ENCODE peak calls at places on chromosome 7, in ten cellular contexts. R, J, X, L, I, Y, B, K, E and A are unnamed samples.

GRCh38 chr7:120273476-120273975 is 551 bp downstream of the KCND2 start:
- DNase-seq in L (peak), E (no peak), K (peak), R (no peak), X (no peak), I (peak), B (no peak), Y (peak), J (peak), A (peak)

GRCh38 chr7:28979791-28980190 is 21.7 kb upstream of the TRIL start:
- DNase-seq in R (no peak), I (no peak), Y (no peak), J (no peak), L (peak), K (no peak), X (no peak), B (no peak), E (no peak), A (no peak)

GRCh38 chr7:151452680-151453325 is 12.9 kb upstream of the CRYGN start:
- DNase-seq in I (no peak), Y (no peak), K (no peak), L (no peak), X (no peak), J (no peak), E (peak), R (no peak), B (no peak), A (no peak)

GRCh38 chr7:137791947-137792346 is 54.8 kb downstream of the DGKI start:
- DNase-seq in E (no peak), I (no peak), B (no peak), Y (no peak), R (no peak), X (no peak), J (no peak), K (no peak), L (no peak), A (no peak)

GRCh38 chr7:36606442-36607205 is 117.7 kb downstream of the AOAH start:
- DNase-seq in I (no peak), B (no peak), X (no peak), K (no peak), Y (no peak), R (no peak), E (no peak), L (no peak), J (no peak), A (no peak)

GRCh38 chr7:27175005-27175625 is 995 bp upstream of the HOXA10 start:
- DNase-seq in Y (no peak), X (no peak), K (no peak), B (no peak), L (no peak), E (no peak), J (no peak), I (peak), R (no peak), A (no peak)

GRCh38 chr7:24325708-24326107 is 41.7 kb downstream of the NPY start:
- DNase-seq in J (no peak), K (no peak), Y (no peak), X (no peak), E (no peak), I (no peak), B (peak), R (no peak), L (no peak), A (no peak)

GRCh38 chr7:23210502-23210901 is 28.7 kb downstream of the NUP42 start:
- DNase-seq in R (no peak), J (no peak), I (no peak), L (no peak), K (no peak), B (no peak), X (no peak), E (no peak), Y (no peak), A (no peak)

GRCh38 chr7:94055963-94056362 is 51.8 kb upstream of the BET1 start:
- DNase-seq in X (no peak), E (no peak), K (peak), R (no peak), I (no peak), B (no peak), L (no peak), Y (no peak), J (no peak), A (no peak)

GRCh38 chr7:325051-325798 is 35.3 kb downstream of the FOXL3 start:
- DNase-seq in Y (no peak), R (no peak), E (no peak), X (no peak), L (no peak), B (no peak), I (no peak), J (no peak), K (no peak), A (no peak)

GRCh38 chr7:157689269-157690057 is 352.7 kb downstream of the DNAJB6 start:
- DNase-seq in L (no peak), J (peak), Y (no peak), R (no peak), X (no peak), I (no peak), B (no peak), K (no peak), E (no peak), A (no peak)

GRCh38 chr7:144785491-144785890 is 50.4 kb downstream of the TPK1 start:
- DNase-seq in R (no peak), K (no peak), J (no peak), L (no peak), X (no peak), E (no peak), I (no peak), B (no peak), Y (no peak), A (no peak)

GRCh38 chr7:50658696-50659095 is 93.5 kb upstream of the DDC start:
- DNase-seq in J (no peak), X (no peak), L (no peak), I (no peak), E (no peak), K (no peak), R (no peak), Y (no peak), B (no peak), A (no peak)

GRCh38 chr7:2553831-2554581 is 1.3 kb downstream of the BRAT1 start:
- DNase-seq in J (no peak), B (peak), Y (no peak), K (peak), R (no peak), E (peak), X (peak), I (no peak), L (no peak), A (no peak)

GRCh38 chr7:32219416-32219815 is 149.2 kb upstream of the PDE1C start:
- DNase-seq in E (no peak), R (no peak), L (no peak), J (no peak), Y (no peak), B (no peak), K (no peak), I (no peak), X (no peak), A (no peak)

GRCh38 chr7:105454058-105454739 is 65.5 kb upstream of the SRPK2 start:
- DNase-seq in Y (no peak), R (peak), K (peak), E (no peak), J (peak), I (peak), B (no peak), X (no peak), L (no peak), A (peak)

GRCh38 chr7:142776206-142776844 is 5.6 kb downstream of the PRSS2 start:
- DNase-seq in E (peak), K (no peak), X (no peak), R (no peak), J (peak), B (no peak), Y (no peak), L (no peak), I (peak), A (peak)

GRCh38 chr7:151120896-151121295 is 34.6 kb downstream of the AGAP3 start:
- DNase-seq in J (no peak), I (no peak), B (no peak), Y (no peak), L (peak), R (no peak), X (no peak), E (no peak), K (no peak), A (no peak)

GRCh38 chr7:113256883-113257531 is 138.7 kb upstream of the SMIM30 start:
- DNase-seq in Y (no peak), B (no peak), R (no peak), I (no peak), J (peak), L (no peak), K (no peak), E (no peak), X (no peak), A (peak)

GRCh38 chr7:134553976-134554375 is 5.1 kb downstream of the AKR1B15 start:
- DNase-seq in L (no peak), R (no peak), I (peak), Y (peak), B (peak), X (no peak), J (peak), K (peak), E (no peak), A (no peak)

GRCh38 chr7:121262221-121262620 is 66.6 kb upstream of the WNT16 start:
- DNase-seq in R (peak), Y (no peak), J (peak), K (no peak), I (no peak), B (no peak), E (no peak), L (no peak), X (no peak), A (peak)

GRCh38 chr7:46391215-46391614 is 470.1 kb upstream of the IGFBP3 start:
- DNase-seq in B (no peak), Y (no peak), J (peak), X (no peak), L (no peak), K (no peak), R (no peak), E (no peak), I (peak), A (no peak)

GRCh38 chr7:36937754-36938551 is 213.7 kb upstream of the AOAH start:
- DNase-seq in B (no peak), R (no peak), J (no peak), K (no peak), L (no peak), I (no peak), Y (no peak), X (peak), E (no peak), A (no peak)

GRCh38 chr7:113891828-113892227 is 27.0 kb downstream of the PPP1R3A start:
- DNase-seq in X (no peak), I (peak), R (no peak), K (peak), B (no peak), J (peak), Y (no peak), L (no peak), E (no peak), A (peak)

GRCh38 chr7:102942181-102942882 is 29.5 kb downstream of the LRRC17 start:
- DNase-seq in R (no peak), Y (no peak), J (peak), L (no peak), B (no peak), E (no peak), I (no peak), K (no peak), X (no peak), A (peak)

GRCh38 chr7:40297741-40298311 is 163.0 kb downstream of the SUGCT start:
- DNase-seq in R (no peak), J (peak), B (no peak), E (no peak), X (no peak), L (no peak), I (peak), K (no peak), Y (no peak), A (peak)

GRCh38 chr7:74094224-74095095 is 10.9 kb downstream of the LIMK1 start:
- DNase-seq in R (peak), E (peak), X (peak), J (peak), K (peak), I (peak), L (peak), B (peak), Y (peak), A (peak)

GRCh38 chr7:74093671-74094223 is 10.1 kb downstream of the LIMK1 start:
- DNase-seq in L (peak), X (peak), I (no peak), B (peak), K (no peak), E (no peak), Y (no peak), R (no peak), J (no peak), A (no peak)

GRCh38 chr7:74087791-74088453 is 4.3 kb downstream of the LIMK1 start:
- DNase-seq in Y (no peak), B (no peak), E (no peak), I (no peak), X (no peak), J (no peak), K (no peak), R (no peak), L (no peak), A (no peak)

GRCh38 chr7:74092321-74092963 is 8.8 kb downstream of the LIMK1 start:
- DNase-seq in B (peak), I (peak), R (no peak), J (no peak), L (peak), X (peak), Y (no peak), K (no peak), E (no peak), A (no peak)

GRCh38 chr7:74092964-74093339 is 9.3 kb downstream of the LIMK1 start:
- DNase-seq in R (no peak), L (peak), E (peak), J (peak), I (peak), Y (no peak), X (peak), K (no peak), B (peak), A (no peak)
- H3K4me3 ChIP-seq in R (no peak), L (peak), E (no peak), J (no peak), I (no peak), Y (no peak), X (no peak), K (no peak), B (peak), A (no peak)

GRCh38 chr7:64854969-64855368 is 48.1 kb upstream of the ZNF273 start:
- DNase-seq in R (no peak), X (no peak), L (no peak), I (no peak), J (no peak), E (no peak), K (no peak), B (no peak), Y (no peak), A (no peak)

GRCh38 chr7:64849924-64850499 is 53.1 kb upstream of the ZNF273 start:
- DNase-seq in J (no peak), E (no peak), Y (peak), R (no peak), I (no peak), X (no peak), B (no peak), L (no peak), K (no peak), A (no peak)

GRCh38 chr7:64853679-64854078 is 49.4 kb upstream of the ZNF273 start:
- DNase-seq in B (no peak), Y (no peak), E (no peak), R (no peak), L (no peak), K (no peak), I (no peak), X (no peak), J (no peak), A (no peak)

DNA sequence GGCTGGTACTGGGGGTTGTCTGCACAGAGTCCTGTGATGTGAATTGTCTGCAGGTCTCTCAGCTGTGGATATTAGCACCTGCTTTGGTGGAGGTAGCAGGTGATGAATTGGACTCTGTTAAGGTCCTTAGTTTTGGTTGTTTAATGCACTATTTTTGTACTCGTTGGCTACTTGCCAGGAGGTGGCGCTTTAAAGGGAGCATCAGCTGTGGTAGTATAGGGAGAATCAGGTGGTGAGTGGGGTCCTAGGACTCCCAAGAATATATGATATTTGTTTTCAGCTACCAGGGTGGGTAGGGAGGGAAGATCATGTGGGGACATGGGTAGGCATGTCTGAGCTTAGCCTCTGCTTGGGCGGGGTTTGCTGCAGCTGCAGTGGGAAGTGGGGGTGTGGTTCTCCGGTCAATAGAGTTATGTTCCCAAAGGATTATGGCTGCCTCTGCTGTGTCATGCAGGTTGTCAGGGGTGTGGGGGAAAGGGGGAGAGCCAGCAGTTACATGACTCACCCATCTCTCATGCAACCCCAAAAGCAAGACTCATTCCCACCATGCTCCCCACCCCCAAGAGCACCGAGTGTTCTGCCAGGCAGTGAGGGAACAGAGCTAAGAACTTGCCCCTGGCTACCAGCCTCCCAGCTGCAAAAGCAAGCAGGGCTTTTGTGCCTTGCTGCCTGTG is 53.7 kb upstream of the ZNF273 start:
- DNase-seq in X (peak), Y (peak), B (peak), J (no peak), I (peak), R (no peak), K (peak), L (peak), E (no peak), A (peak)
- TF ChIP-seq CTCF in X (no peak), Y (no peak), B (peak), J (no peak), I (no peak), R (no peak), K (no peak), L (no peak), E (no peak), A (no peak)

DNA sequence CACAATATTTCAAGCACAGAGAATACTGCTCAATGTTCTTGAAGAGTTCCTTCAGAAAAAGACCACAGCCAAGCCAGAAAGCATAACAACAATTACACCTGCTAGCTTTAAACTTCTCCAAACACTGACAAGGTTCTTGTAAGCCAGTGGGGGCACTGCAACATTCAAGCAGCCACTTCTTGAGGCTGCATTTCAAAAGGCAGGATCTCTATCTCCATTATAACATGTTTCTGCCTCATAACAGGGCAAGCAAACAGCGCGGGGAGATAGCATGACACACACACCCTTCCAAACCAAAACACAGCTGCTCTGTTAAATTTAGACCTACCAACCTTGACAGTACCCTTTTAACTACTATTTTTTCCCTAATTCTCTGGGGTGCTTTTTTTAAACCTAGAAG is 30.8 kb downstream of the CHCHD3 start:
- DNase-seq in B (peak), X (no peak), I (peak), K (no peak), E (peak), J (peak), R (no peak), Y (peak), L (no peak), A (peak)
- H3K4me3 ChIP-seq in B (no peak), X (no peak), I (no peak), K (no peak), E (no peak), J (no peak), R (no peak), Y (no peak), L (peak), A (no peak)

GRCh38 chr7:48035301-48035966 is at the start of gene C7orf57:
- DNase-seq in J (peak), I (peak), Y (peak), X (no peak), K (peak), E (peak), R (peak), L (peak), B (peak), A (peak)
- TF ChIP-seq CTCF in J (no peak), I (peak), Y (no peak), X (no peak), K (peak), E (no peak), R (peak), L (peak), B (peak), A (no peak)

DNA sequence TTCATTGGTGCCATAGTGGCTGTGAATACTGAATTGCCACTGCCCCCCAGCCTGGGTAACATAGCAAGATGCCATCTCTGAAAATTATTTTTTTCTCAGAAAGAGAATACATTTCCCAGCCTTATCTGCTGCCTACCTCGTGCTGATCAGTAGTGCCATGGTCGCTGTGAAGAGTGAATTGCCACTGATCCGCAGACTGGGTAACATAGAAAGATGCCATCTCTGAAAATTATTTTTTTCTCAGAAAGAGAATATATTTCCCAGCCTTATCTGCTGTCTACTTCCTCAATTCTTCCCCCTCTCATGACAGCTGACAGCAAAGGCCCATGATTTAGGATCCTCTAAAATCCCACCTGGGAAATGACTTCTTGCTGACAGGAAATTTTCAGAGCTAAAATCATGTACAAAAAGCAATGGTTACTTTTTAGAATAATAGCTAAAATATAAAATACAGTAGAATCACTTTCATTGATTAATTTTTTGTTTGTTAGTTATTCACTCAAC is 92.5 kb upstream of the AHR start:
- DNase-seq in E (no peak), L (no peak), K (no peak), X (no peak), J (no peak), R (no peak), Y (no peak), I (no peak), B (no peak), A (no peak)
- H3K4me3 ChIP-seq in E (no peak), L (no peak), K (no peak), X (no peak), J (no peak), R (no peak), Y (no peak), I (no peak), B (no peak), A (no peak)